ENCODE peak calls at places on chromosomes 16 and 17, in nine cellular contexts. One of them, this sample, is unnamed.

GRCh38 chr16:3482659-3483241 is 12.5 kb downstream of the C16orf90 start:
- DNase-seq in anterior cingulate cortex: no peak
- DNase-seq in testis: no peak
- DNase-seq in CD8-positive, alpha-beta T cell: no peak
- DNase-seq in naive thymus-derived CD8-positive, alpha-beta T cell: no peak
- DNase-seq in ascending aorta: no peak
- DNase-seq in stimulated activated CD4-positive, alpha-beta T cell treated with anti-CD3 and anti-CD28 coated beads, Interleukin-1b, Interleukin-23, amount 100 ng/mL, for 1 hour: no peak
- DNase-seq in AG04450: no peak
- DNase-seq in uterus: no peak
- DNase-seq in this sample: no peak

GRCh38 chr16:11331967-11332366 is 13.3 kb upstream of the RMI2 start:
- DNase-seq in naive thymus-derived CD8-positive, alpha-beta T cell: no peak
- DNase-seq in anterior cingulate cortex: no peak
- DNase-seq in AG04450: no peak
- DNase-seq in testis: no peak
- DNase-seq in ascending aorta: no peak
- DNase-seq in uterus: no peak
- DNase-seq in CD8-positive, alpha-beta T cell: no peak
- DNase-seq in stimulated activated CD4-positive, alpha-beta T cell treated with anti-CD3 and anti-CD28 coated beads, Interleukin-1b, Interleukin-23, amount 100 ng/mL, for 1 hour: no peak
- DNase-seq in this sample: no peak

GRCh38 chr17:49337900-49338299 is 24.1 kb downstream of the ZNF652 start:
- DNase-seq in naive thymus-derived CD8-positive, alpha-beta T cell: no peak
- DNase-seq in AG04450: no peak
- DNase-seq in CD8-positive, alpha-beta T cell: no peak
- DNase-seq in stimulated activated CD4-positive, alpha-beta T cell treated with anti-CD3 and anti-CD28 coated beads, Interleukin-1b, Interleukin-23, amount 100 ng/mL, for 1 hour: no peak
- DNase-seq in uterus: peak; percentile 28
- DNase-seq in anterior cingulate cortex: no peak
- DNase-seq in ascending aorta: no peak
- DNase-seq in testis: no peak
- DNase-seq in this sample: no peak

GRCh38 chr17:34305606-34306005 is 13.6 kb upstream of the CCL8 start:
- DNase-seq in testis: no peak
- DNase-seq in ascending aorta: no peak
- DNase-seq in uterus: no peak
- DNase-seq in anterior cingulate cortex: no peak
- DNase-seq in naive thymus-derived CD8-positive, alpha-beta T cell: no peak
- DNase-seq in CD8-positive, alpha-beta T cell: no peak
- DNase-seq in stimulated activated CD4-positive, alpha-beta T cell treated with anti-CD3 and anti-CD28 coated beads, Interleukin-1b, Interleukin-23, amount 100 ng/mL, for 1 hour: no peak
- DNase-seq in AG04450: no peak
- DNase-seq in this sample: no peak

GRCh38 chr17:5241861-5242671 is 7.4 kb upstream of the SCIMP start:
- DNase-seq in naive thymus-derived CD8-positive, alpha-beta T cell: no peak
- DNase-seq in AG04450: no peak
- DNase-seq in ascending aorta: no peak
- DNase-seq in anterior cingulate cortex: no peak
- DNase-seq in testis: no peak
- DNase-seq in stimulated activated CD4-positive, alpha-beta T cell treated with anti-CD3 and anti-CD28 coated beads, Interleukin-1b, Interleukin-23, amount 100 ng/mL, for 1 hour: no peak
- DNase-seq in CD8-positive, alpha-beta T cell: no peak
- DNase-seq in uterus: no peak
- DNase-seq in this sample: no peak

GRCh38 chr17:17269926-17270773 is 10.9 kb downstream of the COPS3 start:
- DNase-seq in testis: no peak
- DNase-seq in naive thymus-derived CD8-positive, alpha-beta T cell: peak; percentile 20
- DNase-seq in AG04450: no peak
- DNase-seq in ascending aorta: no peak
- DNase-seq in anterior cingulate cortex: no peak
- DNase-seq in CD8-positive, alpha-beta T cell: no peak
- DNase-seq in stimulated activated CD4-positive, alpha-beta T cell treated with anti-CD3 and anti-CD28 coated beads, Interleukin-1b, Interleukin-23, amount 100 ng/mL, for 1 hour: no peak
- DNase-seq in uterus: no peak
- DNase-seq in this sample: no peak

GRCh38 chr16:782766-783403 is 5.3 kb downstream of the RPUSD1 start:
- DNase-seq in testis: no peak
- DNase-seq in uterus: no peak
- DNase-seq in stimulated activated CD4-positive, alpha-beta T cell treated with anti-CD3 and anti-CD28 coated beads, Interleukin-1b, Interleukin-23, amount 100 ng/mL, for 1 hour: no peak
- DNase-seq in CD8-positive, alpha-beta T cell: no peak
- DNase-seq in ascending aorta: no peak
- DNase-seq in AG04450: no peak
- DNase-seq in anterior cingulate cortex: no peak
- DNase-seq in naive thymus-derived CD8-positive, alpha-beta T cell: no peak
- DNase-seq in this sample: no peak

GRCh38 chr17:70629902-70630301 is 460.6 kb downstream of the KCNJ2 start:
- DNase-seq in AG04450: no peak
- DNase-seq in naive thymus-derived CD8-positive, alpha-beta T cell: no peak
- DNase-seq in ascending aorta: no peak
- DNase-seq in CD8-positive, alpha-beta T cell: no peak
- DNase-seq in stimulated activated CD4-positive, alpha-beta T cell treated with anti-CD3 and anti-CD28 coated beads, Interleukin-1b, Interleukin-23, amount 100 ng/mL, for 1 hour: no peak
- DNase-seq in uterus: no peak
- DNase-seq in testis: no peak
- DNase-seq in anterior cingulate cortex: no peak
- DNase-seq in this sample: no peak

GRCh38 chr17:17180141-17180603 is 26.0 kb downstream of the PLD6 start:
- DNase-seq in stimulated activated CD4-positive, alpha-beta T cell treated with anti-CD3 and anti-CD28 coated beads, Interleukin-1b, Interleukin-23, amount 100 ng/mL, for 1 hour: no peak
- DNase-seq in uterus: no peak
- DNase-seq in CD8-positive, alpha-beta T cell: no peak
- DNase-seq in AG04450: no peak
- DNase-seq in naive thymus-derived CD8-positive, alpha-beta T cell: no peak
- DNase-seq in ascending aorta: no peak
- DNase-seq in anterior cingulate cortex: peak; percentile 20
- DNase-seq in testis: no peak
- DNase-seq in this sample: no peak

GRCh38 chr17:32518856-32519768 is 32.3 kb downstream of the CDK5R1 start:
- DNase-seq in ascending aorta: no peak
- DNase-seq in AG04450: no peak
- DNase-seq in uterus: no peak
- DNase-seq in CD8-positive, alpha-beta T cell: peak; percentile 73
- DNase-seq in stimulated activated CD4-positive, alpha-beta T cell treated with anti-CD3 and anti-CD28 coated beads, Interleukin-1b, Interleukin-23, amount 100 ng/mL, for 1 hour: peak; percentile 56
- DNase-seq in testis: peak; percentile 32
- DNase-seq in anterior cingulate cortex: no peak
- DNase-seq in naive thymus-derived CD8-positive, alpha-beta T cell: peak; percentile 37
- DNase-seq in this sample: peak; percentile 57

GRCh38 chr17:21125862-21126261 is 902 bp upstream of the DHRS7B start:
- DNase-seq in stimulated activated CD4-positive, alpha-beta T cell treated with anti-CD3 and anti-CD28 coated beads, Interleukin-1b, Interleukin-23, amount 100 ng/mL, for 1 hour: peak; percentile 28
- DNase-seq in naive thymus-derived CD8-positive, alpha-beta T cell: peak; percentile 56
- DNase-seq in CD8-positive, alpha-beta T cell: peak; percentile 46
- DNase-seq in uterus: no peak
- DNase-seq in testis: no peak
- DNase-seq in ascending aorta: no peak
- DNase-seq in anterior cingulate cortex: no peak
- DNase-seq in AG04450: no peak
- DNase-seq in this sample: no peak

This sample was measured in progenitor cell of endocrine pancreas.